ENCODE peak calls at places on chromosomes 4 and X, in six cellular contexts. N is GM12878, X is HepG2, M is GM12891, S is K562, V is H1. J is an unnamed sample.

GRCh38 chr4:31518796-31519250 is 798.7 kb downstream of the PCDH7 start:
- DNase-seq in N (no peak), X (no peak), M (no peak), S (no peak), V (no peak), J (no peak)

GRCh38 chr4:155972098-155972497 is 18.4 kb upstream of the CTSO start:
- DNase-seq in N (peak; percentile 8), X (no peak), M (no peak), S (no peak), V (no peak), J (no peak)

GRCh38 chr4:81698536-81698935 is 226.8 kb upstream of the RASGEF1B start:
- DNase-seq in N (no peak), X (no peak), M (no peak), S (no peak), V (no peak), J (no peak)

GRCh38 chr4:30537462-30537861 is 182.7 kb upstream of the PCDH7 start:
- DNase-seq in N (no peak), X (no peak), M (no peak), S (no peak), V (no peak), J (no peak)

GRCh38 chr4:53307210-53307609 is 58.7 kb downstream of the SCFD2 start:
- DNase-seq in N (no peak), X (no peak), M (no peak), S (no peak), V (no peak), J (no peak)

GRCh38 chr4:53990641-53991040 is 73.8 kb downstream of the CHIC2 start:
- DNase-seq in N (no peak), X (no peak), M (no peak), S (no peak), V (no peak), J (no peak)

GRCh38 chr4:176238157-176238608 is 30.8 kb downstream of the ASB5 start:
- DNase-seq in N (no peak), X (no peak), M (no peak), S (no peak), V (no peak), J (no peak)

GRCh38 chr4:7725951-7726350 is 213.7 kb downstream of the AFAP1 start:
- DNase-seq in N (no peak), X (no peak), M (no peak), S (no peak), V (no peak), J (no peak)

GRCh38 chr4:78592104-78592783 is 40.7 kb downstream of the ANXA3 start:
- DNase-seq in N (no peak), X (no peak), M (no peak), S (peak; percentile 70), V (no peak), J (no peak)

GRCh38 chr4:158996669-158997074 is 106.2 kb upstream of the RAPGEF2 start:
- DNase-seq in N (no peak), X (no peak), M (no peak), S (no peak), V (no peak), J (no peak)

GRCh38 chrX:37959212-37960021 is 46.9 kb upstream of the SYTL5 start:
- DNase-seq in N (no peak), X (peak; percentile 95), M (no peak), S (no peak), V (no peak), J (no peak)

GRCh38 chr4:176313596-176314341 is 6.0 kb upstream of the SPCS3 start:
- DNase-seq in N (no peak), X (no peak), M (no peak), S (no peak), V (no peak), J (no peak)

GRCh38 chr4:11537846-11538245 is 109.2 kb upstream of the HS3ST1 start:
- DNase-seq in N (no peak), X (no peak), M (no peak), S (no peak), V (no peak), J (no peak)

GRCh38 chrX:3415011-3415410 is 68.6 kb upstream of the MXRA5 start:
- DNase-seq in N (no peak), X (no peak), M (no peak), S (no peak), V (no peak), J (no peak)

GRCh38 chr4:23269583-23269982 is 576.8 kb downstream of the GBA3 start:
- DNase-seq in N (no peak), X (no peak), M (no peak), S (no peak), V (no peak), J (no peak)

GRCh38 chr4:85963231-85963630 is 396.6 kb downstream of the MAPK10 start:
- DNase-seq in N (no peak), X (no peak), M (no peak), S (no peak), V (no peak), J (no peak)

GRCh38 chrX:11205796-11206195 is 87.4 kb upstream of the AMELX start:
- DNase-seq in N (no peak), X (no peak), M (no peak), S (no peak), V (no peak), J (no peak)

GRCh38 chr4:173866289-173866688 is 336.3 kb upstream of the HAND2 start:
- DNase-seq in N (no peak), X (no peak), M (no peak), S (no peak), V (no peak), J (no peak)

GRCh38 chr4:7299051-7299907 is 106.9 kb downstream of the SORCS2 start:
- DNase-seq in N (no peak), X (no peak), M (no peak), S (no peak), V (no peak), J (no peak)

GRCh38 chr4:42302348-42302747 is 94.9 kb upstream of the SHISA3 start:
- DNase-seq in N (no peak), X (peak; percentile 68), M (no peak), S (peak; percentile 21), V (no peak), J (no peak)

GRCh38 chr4:168600796-168601583 is 104.1 kb downstream of the PALLD start:
- DNase-seq in N (no peak), X (no peak), M (no peak), S (no peak), V (no peak), J (no peak)

GRCh38 chrX:1453951-1454785 is 1.5 kb upstream of the ASMTL start:
- DNase-seq in N (no peak), X (peak; percentile 70), M (peak; percentile 80), S (peak; percentile 64), V (peak; percentile 70), J (peak; percentile 77)

GRCh38 chr4:153217440-153217839 is 13.2 kb downstream of the TRIM2 start:
- DNase-seq in N (no peak), X (no peak), M (no peak), S (no peak), V (no peak), J (no peak)

GRCh38 chr4:41257257-41257900 is 651 bp downstream of the UCHL1 start:
- DNase-seq in N (no peak), X (no peak), M (peak; percentile 44), S (no peak), V (no peak), J (peak; percentile 41)

GRCh38 chr4:107719211-107719926 is 665 bp downstream of the PAPSS1 start:
- DNase-seq in N (no peak), X (peak; percentile 77), M (no peak), S (no peak), V (no peak), J (no peak)

GRCh38 chr4:147456706-147457105 is 24.2 kb upstream of the EDNRA start:
- DNase-seq in N (no peak), X (no peak), M (no peak), S (no peak), V (no peak), J (no peak)
- TF ChIP-seq TAF1 in N (no peak), X (no peak), M (no peak), S (no peak), V (no peak), J (no peak)

GRCh38 chr4:1578968-1579833 is 104.9 kb downstream of the FAM53A start:
- DNase-seq in N (no peak), X (no peak), M (peak; percentile 77), S (peak; percentile 79), V (no peak), J (peak; percentile 66)

GRCh38 chr4:1578301-1578781 is 105.8 kb downstream of the FAM53A start:
- DNase-seq in N (no peak), X (no peak), M (no peak), S (no peak), V (no peak), J (no peak)

GRCh38 chr4:1577818-1578217 is 106.3 kb downstream of the FAM53A start:
- DNase-seq in N (no peak), X (no peak), M (no peak), S (no peak), V (no peak), J (no peak)

GRCh38 chr4:1582227-1582626 is 101.9 kb downstream of the FAM53A start:
- DNase-seq in N (no peak), X (no peak), M (no peak), S (no peak), V (no peak), J (no peak)

GRCh38 chr4:1579834-1580686 is 104.1 kb downstream of the FAM53A start:
- DNase-seq in N (no peak), X (peak; percentile 15), M (no peak), S (peak; percentile 91), V (no peak), J (peak; percentile 60)
- TF ChIP-seq POLR2AphosphoS5 in N (no peak), X (no peak), M (no peak), S (no peak), V (no peak), J (no peak)

DNA sequence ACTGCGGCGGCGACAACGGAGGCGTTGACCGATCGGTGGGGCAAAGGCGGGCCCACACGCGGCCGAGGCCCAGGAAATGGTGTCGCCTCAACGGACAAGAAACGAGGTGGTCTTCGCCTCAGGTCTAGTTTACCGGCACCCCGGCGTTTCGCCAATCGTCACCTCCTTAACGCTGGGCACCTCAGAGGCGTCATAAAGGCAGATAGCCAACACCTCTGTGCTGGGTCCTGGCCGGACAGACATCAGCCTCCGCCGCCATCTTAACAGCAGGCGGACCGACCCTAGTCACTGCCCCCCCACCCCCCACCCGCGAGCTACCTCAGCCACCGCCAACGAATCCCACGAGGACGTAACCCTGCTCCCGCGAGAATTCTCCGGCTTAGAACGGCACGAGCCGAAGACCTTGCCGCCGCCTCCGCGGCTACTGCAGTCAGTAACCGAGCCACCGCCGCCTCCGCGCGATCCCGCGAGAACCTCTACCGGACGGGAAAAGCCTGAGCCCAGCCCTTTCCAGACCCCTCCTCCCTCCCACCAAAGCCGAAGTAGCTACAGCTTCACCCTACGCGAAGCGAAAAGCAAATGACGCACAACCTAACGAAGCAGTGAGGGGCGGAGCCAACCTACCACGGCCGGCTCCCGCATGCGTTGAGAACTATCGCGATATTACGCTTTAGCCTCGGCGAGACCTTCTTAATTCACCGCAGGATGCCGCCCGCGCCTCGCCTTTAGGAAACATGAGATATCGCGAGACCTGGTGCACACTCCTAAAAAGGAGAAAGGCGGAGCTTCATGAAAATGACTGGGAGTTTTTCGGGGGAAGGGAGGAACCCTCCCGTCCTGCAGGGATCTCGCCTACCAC is 2.7 kb downstream of the HUWE1 start:
- DNase-seq in N (peak; percentile 95), X (peak; percentile 97), M (peak; percentile 56), S (peak; percentile 78), V (peak; percentile 90), J (peak; percentile 53)
- TF ChIP-seq POLR2A in N (peak; percentile 81), X (peak; percentile 75), M (peak; percentile 88), S (peak; percentile 91), V (peak; percentile 52), J (peak; percentile 80)

DNA sequence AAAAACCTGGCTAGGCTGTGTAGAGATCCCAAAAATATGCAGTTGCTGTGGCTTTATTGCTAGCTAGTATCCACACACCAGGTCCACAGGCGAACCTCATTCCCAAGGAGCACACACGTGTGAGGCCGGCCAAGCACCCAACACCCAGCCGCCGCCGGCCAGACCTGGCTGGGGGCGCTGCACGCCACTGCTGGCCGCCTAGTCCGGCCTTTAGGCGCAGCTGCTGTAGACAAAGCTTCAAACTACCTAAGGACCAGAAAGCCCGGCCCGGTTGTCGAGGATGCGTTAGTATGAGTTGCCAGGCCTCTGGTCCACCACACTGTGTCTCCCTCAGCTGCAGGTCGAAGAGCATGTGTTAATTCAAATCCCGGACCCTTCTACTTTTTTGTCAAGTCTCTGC is 3.1 kb downstream of the POU3F4 start:
- DNase-seq in N (no peak), X (no peak), M (no peak), S (no peak), V (no peak), J (no peak)
- TF ChIP-seq TAF1 in N (no peak), X (no peak), M (no peak), S (no peak), V (no peak), J (no peak)